ENCODE peak calls at places on chromosomes 7 and 10, in eight cellular contexts. Y is fibroblast of the aortic adventitia, O is upper lobe of right lung, A is PC-3, N is heart left ventricle, Z is cardiac fibroblast, P is epithelial cell of esophagus, L is esophagus squamous epithelium. V is an unnamed sample.

GRCh38 chr10:104931723-104932122 is 290.6 kb downstream of the SORCS3 start:
- DNase-seq in Y (no peak), O (no peak), A (no peak), N (no peak), Z (no peak), P (no peak), L (no peak), V (no peak)

GRCh38 chr10:88281592-88282268 is 301.4 kb downstream of the RNLS start:
- DNase-seq in Y (peak; percentile 63), O (no peak), A (no peak), N (no peak), Z (peak; percentile 78), P (peak; percentile 69), L (no peak), V (peak; percentile 84)

GRCh38 chr7:70894799-70895198 is 237.1 kb upstream of the GALNT17 start:
- DNase-seq in Y (no peak), O (no peak), A (no peak), N (no peak), Z (no peak), P (no peak), L (no peak), V (no peak)

GRCh38 chr10:113007343-113007771 is 57.3 kb downstream of the TCF7L2 start:
- DNase-seq in Y (no peak), O (no peak), A (no peak), N (no peak), Z (no peak), P (no peak), L (no peak), V (no peak)

GRCh38 chr10:15046626-15047025 is 2.9 kb downstream of the OLAH start:
- DNase-seq in Y (peak; percentile 69), O (no peak), A (peak; percentile 30), N (no peak), Z (peak; percentile 78), P (no peak), L (no peak), V (peak; percentile 94)

GRCh38 chr10:61819208-61819607 is 82.3 kb upstream of the ARID5B start:
- DNase-seq in Y (no peak), O (no peak), A (peak; percentile 59), N (no peak), Z (no peak), P (no peak), L (no peak), V (no peak)

GRCh38 chr7:28700790-28701203 is 257.3 kb downstream of the TRIL start:
- DNase-seq in Y (no peak), O (no peak), A (no peak), N (no peak), Z (no peak), P (no peak), L (no peak), V (peak; percentile 29)

GRCh38 chr7:23333671-23334246 is 34.6 kb downstream of the MALSU1 start:
- DNase-seq in Y (peak; percentile 96), O (no peak), A (peak; percentile 96), N (no peak), Z (peak; percentile 85), P (peak; percentile 93), L (no peak), V (peak; percentile 93)

GRCh38 chr10:122310311-122311050 is 39.4 kb downstream of the BTBD16 start:
- DNase-seq in Y (no peak), O (no peak), A (peak; percentile 33), N (no peak), Z (peak; percentile 12), P (peak; percentile 47), L (no peak), V (peak; percentile 41)

GRCh38 chr7:90666186-90666585 is 70.1 kb downstream of the CDK14 start:
- DNase-seq in Y (peak; percentile 22), O (no peak), A (no peak), N (no peak), Z (peak; percentile 96), P (no peak), L (no peak), V (no peak)

GRCh38 chr7:133934262-133934973 is 192.7 kb upstream of the LRGUK start:
- DNase-seq in Y (no peak), O (no peak), A (no peak), N (no peak), Z (no peak), P (no peak), L (no peak), V (no peak)

GRCh38 chr10:80412521-80412920 is 4.2 kb downstream of the PRXL2A start:
- DNase-seq in Y (no peak), O (no peak), A (no peak), N (no peak), Z (no peak), P (no peak), L (no peak), V (no peak)

GRCh38 chr10:100890696-100891271 is 22.0 kb upstream of the SLF2 start:
- DNase-seq in Y (peak; percentile 88), O (no peak), A (peak; percentile 88), N (no peak), Z (peak; percentile 92), P (peak; percentile 93), L (no peak), V (peak; percentile 98)

GRCh38 chr10:77287647-77288120 is 349.9 kb downstream of the KCNMA1 start:
- DNase-seq in Y (no peak), O (no peak), A (peak; percentile 76), N (no peak), Z (peak; percentile 19), P (no peak), L (no peak), V (no peak)

GRCh38 chr7:104857458-104858425 is 156.3 kb upstream of the KMT2E start:
- DNase-seq in Y (no peak), O (no peak), A (no peak), N (no peak), Z (no peak), P (no peak), L (no peak), V (peak; percentile 36)

GRCh38 chr10:32971536-32972091 is 13.6 kb upstream of the ITGB1 start:
- DNase-seq in Y (no peak), O (no peak), A (peak; percentile 73), N (no peak), Z (no peak), P (no peak), L (no peak), V (no peak)

GRCh38 chr10:26543567-26544306 is 105.6 kb downstream of the APBB1IP start:
- DNase-seq in Y (no peak), O (no peak), A (no peak), N (no peak), Z (no peak), P (no peak), L (no peak), V (no peak)

GRCh38 chr10:21727452-21728168 is 193.6 kb downstream of the MLLT10 start:
- DNase-seq in Y (no peak), O (no peak), A (no peak), N (no peak), Z (peak; percentile 21), P (peak; percentile 40), L (no peak), V (peak; percentile 49)

GRCh38 chr10:102599565-102600327 is 44.5 kb upstream of the TRIM8 start:
- DNase-seq in Y (peak; percentile 74), O (no peak), A (no peak), N (no peak), Z (peak; percentile 88), P (no peak), L (no peak), V (peak; percentile 45)

GRCh38 chr7:101817031-101817929 is at the start of gene CUX1:
- DNase-seq in Y (no peak), O (peak; percentile 79), A (peak; percentile 22), N (peak; percentile 76), Z (no peak), P (peak; percentile 24), L (no peak), V (no peak)

GRCh38 chr10:128263891-128264688 is 137.9 kb upstream of the MKI67 start:
- DNase-seq in Y (peak; percentile 38), O (peak; percentile 78), A (peak; percentile 64), N (peak; percentile 79), Z (peak; percentile 70), P (peak; percentile 53), L (no peak), V (peak; percentile 78)

GRCh38 chr7:50307368-50308012 is 3.0 kb downstream of the IKZF1 start:
- DNase-seq in Y (no peak), O (no peak), A (no peak), N (peak; percentile 61), Z (no peak), P (no peak), L (no peak), V (no peak)
- TF ChIP-seq CTCF in Y (no peak), O (no peak), A (no peak), N (no peak), Z (no peak), P (no peak), L (no peak), V (no peak)

DNA sequence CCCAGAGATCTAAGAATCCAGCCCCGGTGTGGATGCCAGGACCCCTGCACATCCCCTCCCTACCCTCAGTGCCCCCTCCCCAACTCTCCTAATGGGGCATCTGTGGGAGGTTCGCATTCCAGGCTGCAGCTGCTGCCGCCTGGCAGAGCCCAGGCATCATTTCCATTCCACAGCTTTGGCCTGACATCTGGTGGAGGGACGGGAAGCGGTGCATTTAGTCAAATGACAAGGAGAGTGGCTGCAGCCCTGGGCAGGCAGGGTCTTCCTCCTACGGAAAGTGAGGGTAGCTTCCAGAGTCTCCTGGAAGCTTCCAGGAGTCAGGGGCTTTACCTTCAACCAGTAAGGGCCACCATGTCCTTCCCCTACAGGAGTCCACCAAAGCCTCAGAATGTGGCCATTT is 30.8 kb downstream of the PRLHR start:
- DNase-seq in Y (no peak), O (no peak), A (peak; percentile 41), N (no peak), Z (no peak), P (peak; percentile 56), L (no peak), V (no peak)
- TF ChIP-seq CTCF in Y (peak; percentile 26), O (no peak), A (peak; percentile 40), N (peak; percentile 14), Z (peak; percentile 26), P (peak; percentile 58), L (no peak), V (peak; percentile 30)

DNA sequence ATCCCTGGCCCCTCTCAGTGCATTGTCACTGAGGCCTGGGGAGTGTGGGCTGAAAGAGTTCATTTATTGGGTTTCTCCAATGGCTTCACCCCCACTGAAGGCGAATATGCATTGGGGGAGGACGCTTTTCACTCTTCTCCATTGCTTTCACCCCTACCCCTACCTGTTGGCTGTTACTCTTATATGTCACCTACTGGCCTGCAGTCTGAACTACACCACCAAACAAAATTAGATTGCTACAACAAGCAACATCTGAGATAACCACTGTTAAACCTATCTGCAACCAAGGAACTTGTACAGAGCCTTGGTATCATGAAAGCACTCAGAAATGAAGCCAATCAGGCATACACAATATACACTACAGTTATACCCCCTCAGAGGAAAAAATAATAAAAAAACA is 203.7 kb downstream of the REEP3 start:
- DNase-seq in Y (no peak), O (no peak), A (peak; percentile 35), N (no peak), Z (no peak), P (no peak), L (no peak), V (no peak)
- TF ChIP-seq CTCF in Y (peak; percentile 0), O (no peak), A (peak; percentile 74), N (no peak), Z (peak; percentile 19), P (no peak), L (no peak), V (peak; percentile 23)

DNA sequence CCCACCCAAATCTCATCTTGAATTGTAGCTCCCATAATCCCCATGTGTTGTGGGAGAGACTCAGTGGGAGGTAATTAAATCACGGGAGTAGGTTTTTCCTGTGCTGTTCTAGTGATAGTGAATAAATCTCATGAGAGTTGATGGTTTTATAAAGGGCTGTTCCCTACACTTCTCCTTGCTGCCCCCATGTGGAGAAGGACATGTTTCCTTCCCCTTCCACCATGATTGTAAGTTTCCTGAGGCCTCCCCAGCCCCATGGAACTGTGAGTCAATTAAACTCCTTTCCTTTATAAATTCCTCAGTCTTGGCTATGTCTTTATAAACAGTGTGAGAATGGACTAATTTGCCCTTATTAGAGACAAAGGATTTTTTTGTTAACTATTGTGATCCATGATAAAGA is 48.5 kb upstream of the MKX start:
- DNase-seq in Y (no peak), O (no peak), A (no peak), N (no peak), Z (peak; percentile 2), P (peak; percentile 13), L (no peak), V (peak; percentile 11)
- TF ChIP-seq CTCF in Y (peak; percentile 7), O (peak; percentile 19), A (peak; percentile 46), N (peak; percentile 8), Z (no peak), P (peak; percentile 21), L (no peak), V (peak; percentile 18)

V was measured in choroid plexus epithelial cell.